ENCODE peak calls at places on chromosomes 6 and 20, in nine cellular contexts. E, T, B, X, Z, U, I, V and K are unnamed samples.
A peak's percentile ranks its signal among the peaks of the same experiment; 100 is the strongest.

GRCh38 chr20:20211274-20211987 is 156.5 kb upstream of the INSM1 start:
- DNase-seq in E (no peak), T (no peak), B (no peak), X (no peak), Z (no peak), U (no peak), I (no peak), V (no peak), K (no peak)

GRCh38 chr6:137231156-137231555 is 12.0 kb upstream of the IFNGR1 start:
- DNase-seq in E (no peak), T (no peak), B (no peak), X (no peak), Z (no peak), U (no peak), I (no peak), V (no peak), K (no peak)

GRCh38 chr20:17856024-17856564 is 112.5 kb downstream of the SNX5 start:
- DNase-seq in E (no peak), T (peak; percentile 83), B (no peak), X (no peak), Z (no peak), U (peak; percentile 55), I (no peak), V (peak; percentile 100), K (no peak)

GRCh38 chr6:113018351-113019151 is 671.4 kb downstream of the RFPL4B start:
- DNase-seq in E (no peak), T (no peak), B (peak; percentile 63), X (peak; percentile 20), Z (no peak), U (peak; percentile 13), I (no peak), V (no peak), K (no peak)

GRCh38 chr6:135162678-135163439 is 18.2 kb upstream of the MYB start:
- DNase-seq in E (no peak), T (peak; percentile 83), B (no peak), X (no peak), Z (peak; percentile 65), U (no peak), I (no peak), V (peak; percentile 23), K (no peak)

GRCh38 chr20:44142416-44142815 is 44.6 kb downstream of the JPH2 start:
- DNase-seq in E (no peak), T (no peak), B (no peak), X (no peak), Z (no peak), U (peak; percentile 33), I (no peak), V (no peak), K (no peak)

GRCh38 chr6:1381397-1382330 is 7.7 kb upstream of the FOXF2 start:
- DNase-seq in E (no peak), T (peak; percentile 83), B (peak; percentile 56), X (no peak), Z (no peak), U (peak; percentile 47), I (peak; percentile 60), V (no peak), K (no peak)

GRCh38 chr20:37007898-37008649 is 56.6 kb upstream of the SAMHD1 start:
- DNase-seq in E (no peak), T (no peak), B (no peak), X (no peak), Z (peak; percentile 45), U (no peak), I (no peak), V (peak; percentile 40), K (no peak)

GRCh38 chr6:63275953-63276352 is 43.8 kb downstream of the LGSN start:
- DNase-seq in E (no peak), T (no peak), B (no peak), X (no peak), Z (no peak), U (no peak), I (no peak), V (no peak), K (no peak)

GRCh38 chr6:63268574-63268973 is 51.2 kb downstream of the LGSN start:
- DNase-seq in E (no peak), T (no peak), B (no peak), X (no peak), Z (no peak), U (no peak), I (no peak), V (no peak), K (no peak)

GRCh38 chr6:63269470-63269869 is 50.3 kb downstream of the LGSN start:
- DNase-seq in E (no peak), T (no peak), B (no peak), X (no peak), Z (no peak), U (no peak), I (no peak), V (no peak), K (no peak)

GRCh38 chr6:63267828-63268227 is 52.0 kb downstream of the LGSN start:
- DNase-seq in E (no peak), T (no peak), B (no peak), X (no peak), Z (no peak), U (no peak), I (no peak), V (no peak), K (no peak)

GRCh38 chr6:63272397-63272796 is 47.4 kb downstream of the LGSN start:
- DNase-seq in E (no peak), T (no peak), B (no peak), X (no peak), Z (peak; percentile 30), U (no peak), I (no peak), V (peak; percentile 51), K (no peak)
- H3K4me1 ChIP-seq in E (no peaks in the 10 kb centered on the region), T (no peaks in the 10 kb centered on the region), B (no peaks in the 10 kb centered on the region), X (no peaks in the 10 kb centered on the region), Z (no peaks in the 10 kb centered on the region), U (no peaks in the 10 kb centered on the region), I (no peaks in the 10 kb centered on the region), V (no peaks in the 10 kb centered on the region), K (no peaks in the 10 kb centered on the region)

GRCh38 chr6:90087103-90087833 is 193.0 kb downstream of the GJA10 start:
- DNase-seq in E (no peak), T (no peak), B (no peak), X (no peak), Z (no peak), U (no peak), I (no peak), V (no peak), K (no peak)
- TF ChIP-seq POLR2A in E (no peak), T (no peak), B (no peak), X (no peak), Z (no peak), U (no peak), I (no peak), V (no peak), K (no peak)

DNA sequence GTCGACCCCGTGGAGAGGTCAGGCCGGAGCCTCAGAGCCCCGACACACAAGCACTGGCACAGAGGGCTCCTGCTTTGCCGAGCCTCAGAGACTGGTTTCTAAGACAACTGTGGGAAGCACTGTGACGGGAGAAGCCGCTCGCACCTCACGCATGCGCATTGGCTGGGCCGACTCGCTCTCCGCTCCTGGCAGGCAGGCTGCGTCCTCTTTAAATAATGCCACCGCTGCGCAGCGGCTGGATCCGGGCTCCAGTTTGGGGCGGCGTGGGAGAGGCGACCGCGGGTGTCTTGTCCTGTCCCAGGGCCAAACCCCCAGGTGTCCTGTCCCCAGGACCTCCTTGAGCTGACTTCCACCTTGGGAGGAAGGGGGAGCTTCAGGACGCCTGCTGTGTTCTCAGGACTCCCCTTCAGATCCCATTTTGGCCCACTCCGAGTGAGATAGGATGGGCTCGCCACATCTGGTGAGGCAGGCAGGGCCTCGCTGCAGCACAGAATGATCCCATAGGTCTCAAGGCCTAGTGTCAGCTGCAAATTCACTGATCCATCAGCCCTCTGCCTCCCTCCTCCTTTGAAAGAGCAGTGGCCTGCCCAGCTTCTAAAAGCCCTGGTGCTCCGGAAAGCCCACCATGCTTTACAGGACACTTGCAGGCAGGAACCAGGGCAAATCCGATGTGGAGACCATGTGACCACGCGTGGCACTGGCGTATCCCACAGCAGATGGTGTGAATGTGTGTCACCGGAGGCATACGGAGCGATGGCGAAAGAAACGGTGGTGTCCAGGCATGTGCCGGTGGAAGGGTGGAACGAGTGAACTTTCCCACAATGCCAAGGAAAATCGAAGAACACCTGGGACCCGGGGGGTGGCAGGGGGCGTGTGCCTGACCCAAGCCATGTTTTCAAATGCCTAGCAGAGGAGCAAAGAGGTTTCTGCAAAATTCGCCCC is 169.3 kb upstream of the ZNF337 start:
- DNase-seq in E (no peak), T (peak; percentile 87), B (no peak), X (no peak), Z (peak; percentile 82), U (peak; percentile 86), I (peak; percentile 86), V (peak; percentile 73), K (peak; percentile 53)
- H3K4me1 ChIP-seq in E (peaks cover 50% of the 10 kb centered on the region), T (peaks cover 41% of the 10 kb centered on the region), B (peaks cover 51% of the 10 kb centered on the region), X (peaks cover 10% of the 10 kb centered on the region), Z (peaks cover 22% of the 10 kb centered on the region), U (no peaks in the 10 kb centered on the region), I (no peaks in the 10 kb centered on the region), V (peaks cover 59% of the 10 kb centered on the region), K (peaks cover 37% of the 10 kb centered on the region)

GRCh38 chr6:33575211-33575610 is 4.9 kb downstream of the BAK1 start:
- DNase-seq in E (no peak), T (no peak), B (no peak), X (no peak), Z (no peak), U (no peak), I (no peak), V (no peak), K (no peak)

GRCh38 chr6:33568826-33569570 is 11.1 kb downstream of the BAK1 start:
- DNase-seq in E (no peak), T (no peak), B (no peak), X (no peak), Z (no peak), U (no peak), I (no peak), V (no peak), K (no peak)

GRCh38 chr6:33571637-33572316 is 8.3 kb downstream of the BAK1 start:
- DNase-seq in E (no peak), T (no peak), B (no peak), X (no peak), Z (no peak), U (no peak), I (no peak), V (no peak), K (no peak)

GRCh38 chr6:33566182-33567084 is 13.6 kb downstream of the BAK1 start:
- DNase-seq in E (no peak), T (no peak), B (no peak), X (no peak), Z (no peak), U (no peak), I (no peak), V (no peak), K (no peak)

DNA sequence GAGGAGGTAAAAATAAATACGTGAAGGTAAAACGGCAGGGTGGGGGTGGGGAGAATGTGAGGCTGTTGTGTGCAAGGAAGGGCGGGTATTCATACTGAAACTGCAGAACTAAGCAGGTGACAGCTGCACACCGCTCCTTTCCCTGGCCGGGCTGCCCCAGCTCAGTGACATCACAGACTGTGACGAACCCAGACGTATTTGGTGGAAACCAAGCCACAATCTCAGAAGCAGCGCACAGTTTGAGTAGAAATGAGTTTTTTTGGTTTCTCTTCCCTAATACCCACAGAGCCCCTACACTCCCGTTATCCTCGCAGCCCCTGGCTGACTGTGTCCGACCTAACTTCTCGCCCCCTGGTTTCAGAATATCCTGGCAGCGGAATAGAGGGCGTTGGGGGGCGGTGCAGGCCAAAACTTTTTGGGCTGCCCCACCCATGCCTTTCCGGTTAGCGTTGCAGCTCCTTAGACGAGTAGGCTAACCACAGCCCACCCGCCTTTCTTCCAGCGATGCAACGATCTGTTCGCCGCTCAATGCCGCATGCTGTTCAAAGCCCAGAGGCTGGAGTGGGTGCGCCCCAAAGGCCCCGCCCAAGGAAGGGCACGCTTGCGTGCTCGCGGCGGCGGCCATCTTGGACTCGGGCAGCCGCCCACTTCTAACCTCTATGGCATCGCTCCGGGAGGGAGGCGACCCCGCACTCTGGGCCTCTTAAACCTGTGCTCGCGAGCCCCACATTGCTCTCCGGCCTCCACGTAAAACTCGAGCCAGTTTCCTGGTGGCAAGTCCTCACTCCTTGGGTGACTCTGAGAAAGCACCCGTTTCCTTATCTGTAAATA is 9.1 kb downstream of the BAK1 start:
- DNase-seq in E (peak; percentile 92), T (peak; percentile 97), B (peak; percentile 67), X (peak; percentile 73), Z (peak; percentile 61), U (peak; percentile 90), I (peak; percentile 86), V (peak; percentile 53), K (peak; percentile 73)
- TF ChIP-seq POLR2A in E (no peak), T (no peak), B (no peak), X (no peak), Z (peak; percentile 66), U (no peak), I (no peak), V (peak; percentile 58), K (peak; percentile 37)